ENCODE peak calls at places on chromosomes 11 and 22, in four cellular contexts. One of them, this sample, is unnamed.

GRCh38 chr11:2529636-2530035 is 84.8 kb downstream of the KCNQ1 start:
- DNase-seq in GM12878: no peak
- DNase-seq in HepG2: no peak
- DNase-seq in K562: no peak
- DNase-seq in this sample: no peak

GRCh38 chr11:70788247-70789022 is 390.1 kb downstream of the CTTN start:
- DNase-seq in GM12878: no peak
- DNase-seq in HepG2: no peak
- DNase-seq in K562: peak
- DNase-seq in this sample: no peak

GRCh38 chr11:47350315-47350714 is 2.2 kb downstream of the MYBPC3 start:
- DNase-seq in GM12878: no peak
- DNase-seq in HepG2: no peak
- DNase-seq in K562: no peak
- DNase-seq in this sample: no peak

GRCh38 chr22:35538801-35539321 is 1.8 kb upstream of the RASD2 start:
- DNase-seq in GM12878: no peak
- DNase-seq in HepG2: no peak
- DNase-seq in K562: peak
- DNase-seq in this sample: peak

GRCh38 chr11:134663506-134664313 is 251.7 kb upstream of the B3GAT1 start:
- DNase-seq in GM12878: no peak
- DNase-seq in HepG2: no peak
- DNase-seq in K562: no peak
- DNase-seq in this sample: no peak

GRCh38 chr11:83054904-83055380 is 16.8 kb downstream of the RAB30 start:
- DNase-seq in GM12878: no peak
- DNase-seq in HepG2: peak
- DNase-seq in K562: no peak
- DNase-seq in this sample: no peak

GRCh38 chr11:130709531-130709930 is 206.7 kb downstream of the SNX19 start:
- DNase-seq in GM12878: no peak
- DNase-seq in HepG2: no peak
- DNase-seq in K562: no peak
- DNase-seq in this sample: no peak

GRCh38 chr11:73271936-73272679 is at the start of gene P2RY6:
- DNase-seq in GM12878: no peak
- DNase-seq in HepG2: peak
- DNase-seq in K562: no peak
- DNase-seq in this sample: peak

GRCh38 chr11:82895437-82896091 is 4.7 kb downstream of the PRCP start:
- DNase-seq in GM12878: peak
- DNase-seq in HepG2: no peak
- DNase-seq in K562: no peak
- DNase-seq in this sample: no peak

GRCh38 chr11:61904539-61905048 is 12.8 kb downstream of the RAB3IL1 start:
- DNase-seq in GM12878: no peak
- DNase-seq in HepG2: peak
- DNase-seq in K562: no peak
- DNase-seq in this sample: peak
- TF ChIP-seq TCF7 in GM12878: no peak
- TF ChIP-seq TCF7 in HepG2: no peak
- TF ChIP-seq TCF7 in K562: no peak
- TF ChIP-seq TCF7 in this sample: no peak

DNA sequence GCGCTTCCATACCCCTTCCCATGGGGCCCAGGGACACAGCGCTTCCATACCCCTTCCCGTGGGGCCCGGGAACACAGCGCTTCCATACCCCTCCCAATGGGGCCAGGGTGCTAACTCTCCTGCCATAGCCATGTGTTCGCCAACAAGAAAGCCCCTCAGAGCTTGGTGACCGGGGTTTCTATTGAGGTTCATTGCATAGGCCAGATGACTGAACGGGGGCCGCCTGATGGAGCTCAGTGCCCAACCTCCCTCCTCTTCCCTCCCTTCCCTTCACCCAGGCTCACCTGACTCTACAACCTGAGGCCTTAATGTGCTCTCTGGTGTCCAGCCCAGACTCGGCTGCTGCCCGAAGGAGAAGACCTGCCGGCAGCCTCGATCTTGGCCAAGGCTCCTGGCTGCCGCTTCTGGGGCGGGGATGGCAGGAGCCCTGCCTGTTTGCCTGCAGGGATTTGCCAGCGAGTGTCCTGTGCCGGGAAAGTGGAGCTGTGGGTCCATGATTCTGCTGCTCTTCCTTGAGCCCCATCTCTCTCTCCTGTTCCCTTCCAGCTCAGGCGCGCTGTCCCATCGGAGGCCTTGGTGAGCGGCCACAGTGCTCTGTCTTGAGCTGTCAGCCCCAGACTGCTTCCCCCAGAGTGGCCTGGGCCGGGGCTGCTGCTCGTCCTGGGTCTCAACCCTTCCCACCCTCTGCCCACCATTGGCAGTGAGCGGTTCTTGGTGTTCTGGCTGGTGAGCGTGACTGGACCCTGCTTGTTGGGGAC is 267.0 kb downstream of the TBC1D22A start:
- DNase-seq in GM12878: no peak
- DNase-seq in HepG2: no peak
- DNase-seq in K562: no peak
- DNase-seq in this sample: no peak
- TF ChIP-seq ETV6 in GM12878: no peak
- TF ChIP-seq ETV6 in HepG2: no peak
- TF ChIP-seq ETV6 in K562: no peak
- TF ChIP-seq ETV6 in this sample: no peak

DNA sequence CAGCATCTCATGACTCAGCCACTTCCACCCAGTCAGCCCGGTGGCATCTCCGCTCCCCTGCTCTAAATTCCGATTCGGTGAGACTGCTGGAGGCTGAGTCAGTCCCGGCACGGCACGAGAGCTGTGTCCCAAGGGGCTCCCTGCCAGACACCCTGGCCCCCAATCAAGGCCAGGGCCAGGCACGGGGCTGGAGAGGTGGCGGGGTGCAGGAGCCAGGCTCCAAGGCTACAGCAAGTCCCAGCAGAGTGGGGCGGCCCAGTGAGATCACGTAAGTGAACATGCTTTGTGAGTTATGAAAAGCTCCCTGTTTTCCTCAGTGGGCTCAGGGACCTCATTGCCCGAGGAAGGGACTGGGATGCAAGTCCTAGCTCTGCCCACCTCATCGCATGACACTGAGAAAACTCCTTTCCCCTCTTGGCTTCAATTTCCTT is 3.0 kb downstream of the C11orf68 start:
- DNase-seq in GM12878: no peak
- DNase-seq in HepG2: peak
- DNase-seq in K562: peak
- DNase-seq in this sample: no peak
- TF ChIP-seq TCF7 in GM12878: no peak
- TF ChIP-seq TCF7 in HepG2: no peak
- TF ChIP-seq TCF7 in K562: no peak
- TF ChIP-seq TCF7 in this sample: no peak

GRCh38 chr22:31615940-31616314 is 46.1 kb downstream of the PISD start:
- DNase-seq in GM12878: no peak
- DNase-seq in HepG2: no peak
- DNase-seq in K562: no peak
- DNase-seq in this sample: no peak

GRCh38 chr22:31616315-31616980 is 45.6 kb downstream of the PISD start:
- DNase-seq in GM12878: no peak
- DNase-seq in HepG2: peak
- DNase-seq in K562: no peak
- DNase-seq in this sample: no peak

GRCh38 chr22:31618471-31619176 is 43.4 kb downstream of the PISD start:
- DNase-seq in GM12878: no peak
- DNase-seq in HepG2: no peak
- DNase-seq in K562: no peak
- DNase-seq in this sample: no peak

GRCh38 chr22:31619611-31620300 is 42.3 kb downstream of the PISD start:
- DNase-seq in GM12878: no peak
- DNase-seq in HepG2: no peak
- DNase-seq in K562: no peak
- DNase-seq in this sample: no peak

GRCh38 chr22:31618057-31618456 is 44.0 kb downstream of the PISD start:
- DNase-seq in GM12878: no peak
- DNase-seq in HepG2: no peak
- DNase-seq in K562: no peak
- DNase-seq in this sample: no peak
- TF ChIP-seq ETV6 in GM12878: no peak
- TF ChIP-seq ETV6 in HepG2: no peak
- TF ChIP-seq ETV6 in K562: no peak
- TF ChIP-seq ETV6 in this sample: no peak

DNA sequence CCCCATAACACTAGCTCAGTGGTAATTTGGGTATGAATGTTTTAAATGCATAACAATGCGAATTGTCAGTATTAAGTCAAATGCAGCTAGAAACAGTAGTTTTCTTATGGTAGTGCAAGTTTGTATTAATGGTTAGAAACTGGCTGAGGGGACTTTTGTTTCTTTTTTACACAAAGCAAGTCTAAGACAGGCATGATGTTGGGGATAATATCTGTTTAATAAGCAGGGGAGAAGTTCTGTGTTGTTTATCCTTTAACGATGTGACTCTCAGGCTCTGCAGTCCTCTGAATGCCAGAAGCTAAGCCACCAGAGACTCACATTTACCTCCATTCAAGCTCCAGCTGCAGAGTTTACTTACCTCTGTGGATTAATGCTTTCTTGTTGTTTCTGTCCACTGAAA is 67.8 kb downstream of the SYT9 start:
- DNase-seq in GM12878: no peak
- DNase-seq in HepG2: no peak
- DNase-seq in K562: no peak
- DNase-seq in this sample: no peak
- TF ChIP-seq TCF7 in GM12878: no peak
- TF ChIP-seq TCF7 in HepG2: no peak
- TF ChIP-seq TCF7 in K562: no peak
- TF ChIP-seq TCF7 in this sample: no peak